ENCODE peak calls at places on chromosomes 13 and 19, in five cellular contexts. One of them, this sample, is unnamed. For H3K36me3, the result is how much of the 10 kb centered on the place peaks cover.

GRCh38 chr19:21084343-21084742 is 2.3 kb downstream of the ZNF714 start:
- DNase-seq in brain microvascular endothelial cell: peak
- DNase-seq in tibial nerve: no peak
- DNase-seq in uterus: no peak
- DNase-seq in Peyer's patch: no peak
- DNase-seq in this sample: peak

GRCh38 chr13:79679334-79679733 is 198.4 kb downstream of the NDFIP2 start:
- DNase-seq in brain microvascular endothelial cell: peak
- DNase-seq in tibial nerve: peak
- DNase-seq in uterus: peak
- DNase-seq in Peyer's patch: peak
- DNase-seq in this sample: peak

GRCh38 chr19:48745208-48745995 is 1.3 kb downstream of the IZUMO1 start:
- DNase-seq in brain microvascular endothelial cell: peak
- DNase-seq in tibial nerve: peak
- DNase-seq in uterus: no peak
- DNase-seq in Peyer's patch: no peak
- DNase-seq in this sample: peak

GRCh38 chr13:99366075-99366987 is 59.1 kb upstream of the GPR183 start:
- DNase-seq in brain microvascular endothelial cell: no peak
- DNase-seq in tibial nerve: no peak
- DNase-seq in uterus: no peak
- DNase-seq in Peyer's patch: no peak
- DNase-seq in this sample: no peak

GRCh38 chr19:38023661-38024574 is 116.9 kb downstream of the SIPA1L3 start:
- DNase-seq in brain microvascular endothelial cell: no peak
- DNase-seq in tibial nerve: no peak
- DNase-seq in uterus: no peak
- DNase-seq in Peyer's patch: no peak
- DNase-seq in this sample: no peak

GRCh38 chr19:1206063-1206732 is 620 bp downstream of the STK11 start:
- DNase-seq in brain microvascular endothelial cell: no peak
- DNase-seq in tibial nerve: no peak
- DNase-seq in uterus: no peak
- DNase-seq in Peyer's patch: peak
- DNase-seq in this sample: no peak

GRCh38 chr13:64029343-64030093 is 2613.9 kb upstream of the PCDH20 start:
- DNase-seq in brain microvascular endothelial cell: no peak
- DNase-seq in tibial nerve: no peak
- DNase-seq in uterus: no peak
- DNase-seq in Peyer's patch: no peak
- DNase-seq in this sample: no peak

GRCh38 chr13:84121456-84121855 is 239.2 kb upstream of the SLITRK1 start:
- DNase-seq in brain microvascular endothelial cell: peak
- DNase-seq in tibial nerve: no peak
- DNase-seq in uterus: no peak
- DNase-seq in Peyer's patch: no peak
- DNase-seq in this sample: peak

GRCh38 chr13:26255717-26256277 is 1.9 kb downstream of the CDK8 start:
- DNase-seq in brain microvascular endothelial cell: no peak
- DNase-seq in tibial nerve: no peak
- DNase-seq in uterus: no peak
- DNase-seq in Peyer's patch: no peak
- DNase-seq in this sample: no peak

GRCh38 chr13:20475927-20476691 is 49.5 kb downstream of the CRYL1 start:
- DNase-seq in brain microvascular endothelial cell: no peak
- DNase-seq in tibial nerve: no peak
- DNase-seq in uterus: no peak
- DNase-seq in Peyer's patch: no peak
- DNase-seq in this sample: no peak

GRCh38 chr13:75675421-75675820 is 39.3 kb downstream of the LMO7 start:
- DNase-seq in brain microvascular endothelial cell: no peak
- DNase-seq in tibial nerve: no peak
- DNase-seq in uterus: no peak
- DNase-seq in Peyer's patch: no peak
- DNase-seq in this sample: peak
- H3K4me3 ChIP-seq in brain microvascular endothelial cell: no peak
- H3K4me3 ChIP-seq in tibial nerve: peak
- H3K4me3 ChIP-seq in uterus: no peak
- H3K4me3 ChIP-seq in Peyer's patch: no peak
- H3K4me3 ChIP-seq in this sample: peak

GRCh38 chr19:19737559-19738332 is 4.8 kb upstream of the ZNF14 start:
- DNase-seq in brain microvascular endothelial cell: no peak
- DNase-seq in tibial nerve: no peak
- DNase-seq in uterus: no peak
- DNase-seq in Peyer's patch: no peak
- DNase-seq in this sample: no peak

GRCh38 chr19:19738564-19738963 is 5.7 kb upstream of the ZNF14 start:
- DNase-seq in brain microvascular endothelial cell: no peak
- DNase-seq in tibial nerve: no peak
- DNase-seq in uterus: no peak
- DNase-seq in Peyer's patch: no peak
- DNase-seq in this sample: no peak

DNA sequence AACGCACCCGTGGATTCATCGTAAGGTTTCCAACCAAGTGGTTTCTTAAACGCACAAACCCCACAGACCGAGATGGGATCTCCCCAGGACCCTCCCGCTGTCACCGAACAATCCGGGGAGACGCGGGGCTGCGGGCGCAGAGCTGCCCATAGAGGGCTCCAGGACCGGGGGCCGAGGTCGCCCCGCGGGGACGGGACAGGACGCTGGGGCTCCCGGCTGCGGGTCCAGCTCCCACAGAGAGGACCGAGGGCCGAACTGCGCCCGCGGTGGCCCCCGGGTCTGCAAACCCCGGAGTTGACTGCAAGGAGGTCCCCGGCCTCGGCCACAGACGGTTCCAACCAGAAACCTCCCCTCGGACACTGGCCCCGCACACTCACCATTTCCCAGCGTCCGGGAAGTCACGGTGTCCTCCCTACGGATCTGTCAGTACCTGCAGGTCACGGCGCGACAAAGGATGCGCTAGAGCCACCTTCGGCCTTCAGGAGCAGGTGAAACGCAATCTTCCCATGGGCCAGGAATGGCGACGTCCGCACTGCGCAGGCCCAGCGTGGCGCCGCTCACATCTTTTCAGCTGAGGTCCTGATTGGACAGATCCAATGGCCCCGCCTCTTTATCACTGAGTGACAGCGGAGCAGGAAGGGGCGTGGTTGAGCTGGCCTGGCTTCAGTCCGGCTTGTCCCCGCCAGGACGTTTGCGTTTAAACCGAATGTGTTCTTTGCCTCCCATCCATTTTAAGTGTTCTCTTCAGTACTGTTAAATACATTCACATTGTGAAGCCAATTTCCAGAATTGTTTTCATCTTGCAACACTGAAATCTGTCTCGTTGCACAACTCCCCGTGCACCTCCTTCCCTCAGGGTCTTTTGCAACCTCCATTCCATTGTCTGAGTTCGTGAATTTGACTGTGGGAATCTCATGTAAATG is at the start of gene ZNF14:
- DNase-seq in brain microvascular endothelial cell: peak
- DNase-seq in tibial nerve: peak
- DNase-seq in uterus: peak
- DNase-seq in Peyer's patch: peak
- DNase-seq in this sample: peak
- TF ChIP-seq CTCF in brain microvascular endothelial cell: peak
- TF ChIP-seq CTCF in tibial nerve: peak
- TF ChIP-seq CTCF in uterus: no peak
- TF ChIP-seq CTCF in Peyer's patch: no peak
- TF ChIP-seq CTCF in this sample: peak

GRCh38 chr19:4851551-4852290 is 15.7 kb downstream of the PLIN3 start:
- DNase-seq in brain microvascular endothelial cell: peak
- DNase-seq in tibial nerve: peak
- DNase-seq in uterus: peak
- DNase-seq in Peyer's patch: peak
- DNase-seq in this sample: no peak

GRCh38 chr19:4843647-4843965 is 12.1 kb upstream of the TICAM1 start:
- DNase-seq in brain microvascular endothelial cell: no peak
- DNase-seq in tibial nerve: no peak
- DNase-seq in uterus: no peak
- DNase-seq in Peyer's patch: no peak
- DNase-seq in this sample: no peak

GRCh38 chr19:4844348-4845179 is 13.1 kb upstream of the TICAM1 start:
- DNase-seq in brain microvascular endothelial cell: no peak
- DNase-seq in tibial nerve: no peak
- DNase-seq in uterus: peak
- DNase-seq in Peyer's patch: no peak
- DNase-seq in this sample: no peak

GRCh38 chr19:4849019-4849418 is 17.5 kb upstream of the TICAM1 start:
- DNase-seq in brain microvascular endothelial cell: no peak
- DNase-seq in tibial nerve: no peak
- DNase-seq in uterus: no peak
- DNase-seq in Peyer's patch: no peak
- DNase-seq in this sample: no peak

DNA sequence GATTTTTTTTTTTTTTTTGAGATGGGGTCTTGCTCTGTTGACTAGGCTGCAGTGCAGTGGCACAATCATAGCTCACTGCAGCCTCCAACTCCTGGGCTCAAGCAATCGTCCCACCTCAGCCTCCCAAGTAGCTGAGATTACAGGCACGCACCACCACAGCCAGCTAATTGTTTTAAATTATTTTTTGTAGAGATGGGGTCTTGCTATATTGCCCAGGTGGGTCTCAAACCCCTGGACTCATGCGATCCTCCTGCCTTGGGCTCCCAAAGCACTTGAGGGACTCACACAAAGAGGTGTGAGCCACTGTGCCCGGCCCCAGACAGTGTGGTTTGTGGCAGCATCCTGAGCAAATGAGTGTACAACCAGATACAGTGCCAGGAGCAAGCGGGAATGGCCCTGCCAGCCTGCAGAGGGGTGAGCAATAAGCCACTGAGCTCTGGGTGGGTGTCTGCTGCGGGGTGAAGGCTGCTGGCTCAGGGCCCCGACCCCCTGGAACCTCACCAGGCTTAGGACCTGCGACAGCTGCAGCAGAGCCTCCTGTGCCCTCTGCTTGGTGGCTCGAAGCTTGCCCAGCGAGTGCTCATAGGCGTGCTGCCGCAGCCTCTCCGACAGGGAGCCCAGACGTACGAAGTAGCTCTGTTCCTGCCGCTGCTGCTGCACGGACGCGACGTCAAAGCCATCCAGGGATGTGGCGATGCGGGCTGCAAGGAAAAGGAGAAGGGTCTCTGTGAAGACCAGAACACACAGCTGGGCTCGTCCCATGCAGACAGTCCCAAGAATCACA is 15.9 kb upstream of the TICAM1 start:
- DNase-seq in brain microvascular endothelial cell: no peak
- DNase-seq in tibial nerve: no peak
- DNase-seq in uterus: no peak
- DNase-seq in Peyer's patch: no peak
- DNase-seq in this sample: no peak
- H3K36me3 ChIP-seq in brain microvascular endothelial cell: half or more
- H3K36me3 ChIP-seq in tibial nerve: under half
- H3K36me3 ChIP-seq in uterus: under half
- H3K36me3 ChIP-seq in Peyer's patch: under half
- H3K36me3 ChIP-seq in this sample: under half

DNA sequence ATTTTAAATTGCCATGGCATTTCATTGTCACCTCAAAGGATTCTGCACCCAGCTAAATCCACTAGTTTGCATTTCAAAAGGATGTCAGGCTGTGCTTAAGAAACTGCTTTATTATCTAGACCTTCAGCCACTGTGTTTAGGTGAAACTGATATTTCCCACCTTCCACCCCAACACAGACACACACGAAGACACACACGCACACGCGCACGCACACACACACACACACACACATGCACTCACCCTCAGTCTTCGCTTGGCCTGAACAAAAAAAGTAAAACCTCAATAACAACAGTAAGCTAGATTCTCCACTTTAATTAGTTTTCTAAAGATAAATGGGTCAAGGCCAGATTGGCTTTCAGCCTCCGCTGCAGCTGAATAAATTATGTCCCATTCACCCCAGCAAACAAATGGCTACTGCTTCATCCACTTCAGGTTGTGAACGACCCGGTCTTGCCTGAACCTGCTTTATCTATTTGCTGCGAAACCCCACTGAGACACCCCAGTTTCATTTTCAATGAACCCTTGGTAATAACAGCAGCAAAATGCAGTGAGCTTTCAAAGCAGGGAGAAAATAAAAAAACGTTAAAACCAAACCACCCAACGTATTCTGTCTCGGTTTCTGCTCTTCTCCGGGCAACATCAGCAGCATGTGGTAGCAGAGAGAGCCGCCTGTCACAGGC is 166.8 kb downstream of the DCT start:
- DNase-seq in brain microvascular endothelial cell: no peak
- DNase-seq in tibial nerve: no peak
- DNase-seq in uterus: no peak
- DNase-seq in Peyer's patch: no peak
- DNase-seq in this sample: peak
- H3K4me3 ChIP-seq in brain microvascular endothelial cell: no peak
- H3K4me3 ChIP-seq in tibial nerve: no peak
- H3K4me3 ChIP-seq in uterus: no peak
- H3K4me3 ChIP-seq in Peyer's patch: no peak
- H3K4me3 ChIP-seq in this sample: no peak

GRCh38 chr19:28980236-28980868 is 232.6 kb downstream of the UQCRFS1 start:
- DNase-seq in brain microvascular endothelial cell: peak
- DNase-seq in tibial nerve: no peak
- DNase-seq in uterus: no peak
- DNase-seq in Peyer's patch: no peak
- DNase-seq in this sample: no peak
- TF ChIP-seq CTCF in brain microvascular endothelial cell: peak
- TF ChIP-seq CTCF in tibial nerve: no peak
- TF ChIP-seq CTCF in uterus: no peak
- TF ChIP-seq CTCF in Peyer's patch: no peak
- TF ChIP-seq CTCF in this sample: no peak

GRCh38 chr13:23359882-23360281 is 73.6 kb downstream of the SACS start:
- DNase-seq in brain microvascular endothelial cell: no peak
- DNase-seq in tibial nerve: no peak
- DNase-seq in uterus: no peak
- DNase-seq in Peyer's patch: no peak
- DNase-seq in this sample: no peak
- H3K36me3 ChIP-seq in brain microvascular endothelial cell: half or more
- H3K36me3 ChIP-seq in tibial nerve: under half
- H3K36me3 ChIP-seq in uterus: under half
- H3K36me3 ChIP-seq in Peyer's patch: under half
- H3K36me3 ChIP-seq in this sample: under half